ENCODE peak calls at places on chromosomes 11 and 22, in nine cellular contexts. One of them, this sample, is unnamed.

GRCh38 chr11:111348147-111348546 is 30.9 kb downstream of the POU2AF1 start:
- DNase-seq in effector memory CD4-positive, alpha-beta T cell: no peak
- DNase-seq in CD8-positive, alpha-beta memory T cell: no peak
- DNase-seq in adrenal gland: no peak
- DNase-seq in Peyer's patch: no peak
- DNase-seq in mucosa of descending colon: no peak
- DNase-seq in WERI-Rb-1: no peak
- DNase-seq in psoas muscle: no peak
- DNase-seq in Caco-2: no peak
- DNase-seq in this sample: no peak

GRCh38 chr11:43573233-43573632 is 107.3 kb upstream of the HSD17B12 start:
- DNase-seq in effector memory CD4-positive, alpha-beta T cell: no peak
- DNase-seq in CD8-positive, alpha-beta memory T cell: no peak
- DNase-seq in adrenal gland: peak; percentile 46
- DNase-seq in Peyer's patch: no peak
- DNase-seq in mucosa of descending colon: no peak
- DNase-seq in WERI-Rb-1: peak; percentile 47
- DNase-seq in psoas muscle: no peak
- DNase-seq in Caco-2: no peak
- DNase-seq in this sample: peak; percentile 64

GRCh38 chr11:62402994-62403393 is 15.8 kb upstream of the SCGB1A1 start:
- DNase-seq in effector memory CD4-positive, alpha-beta T cell: no peak
- DNase-seq in CD8-positive, alpha-beta memory T cell: no peak
- DNase-seq in adrenal gland: no peak
- DNase-seq in Peyer's patch: no peak
- DNase-seq in mucosa of descending colon: no peak
- DNase-seq in WERI-Rb-1: no peak
- DNase-seq in psoas muscle: no peak
- DNase-seq in Caco-2: no peak
- DNase-seq in this sample: no peak

GRCh38 chr22:42399315-42400271 is 32.6 kb downstream of the NFAM1 start:
- DNase-seq in effector memory CD4-positive, alpha-beta T cell: no peak
- DNase-seq in CD8-positive, alpha-beta memory T cell: no peak
- DNase-seq in adrenal gland: peak; percentile 39
- DNase-seq in Peyer's patch: peak; percentile 82
- DNase-seq in mucosa of descending colon: peak; percentile 41
- DNase-seq in WERI-Rb-1: peak; percentile 98
- DNase-seq in psoas muscle: no peak
- DNase-seq in Caco-2: no peak
- DNase-seq in this sample: peak; percentile 94

GRCh38 chr11:134414036-134414731 is 2.1 kb upstream of the B3GAT1 start:
- DNase-seq in effector memory CD4-positive, alpha-beta T cell: no peak
- DNase-seq in CD8-positive, alpha-beta memory T cell: no peak
- DNase-seq in adrenal gland: no peak
- DNase-seq in Peyer's patch: no peak
- DNase-seq in mucosa of descending colon: no peak
- DNase-seq in WERI-Rb-1: no peak
- DNase-seq in psoas muscle: no peak
- DNase-seq in Caco-2: no peak
- DNase-seq in this sample: peak; percentile 10

GRCh38 chr11:70885721-70886305 is 366.6 kb downstream of the SHANK2 start:
- DNase-seq in effector memory CD4-positive, alpha-beta T cell: no peak
- DNase-seq in CD8-positive, alpha-beta memory T cell: no peak
- DNase-seq in adrenal gland: no peak
- DNase-seq in Peyer's patch: no peak
- DNase-seq in mucosa of descending colon: peak; percentile 33
- DNase-seq in WERI-Rb-1: no peak
- DNase-seq in psoas muscle: no peak
- DNase-seq in Caco-2: no peak
- DNase-seq in this sample: no peak

GRCh38 chr11:72752088-72752914 is at the start of gene ARAP1:
- DNase-seq in effector memory CD4-positive, alpha-beta T cell: peak; percentile 79
- DNase-seq in CD8-positive, alpha-beta memory T cell: peak; percentile 73
- DNase-seq in adrenal gland: peak; percentile 77
- DNase-seq in Peyer's patch: peak; percentile 89
- DNase-seq in mucosa of descending colon: peak; percentile 87
- DNase-seq in WERI-Rb-1: peak; percentile 83
- DNase-seq in psoas muscle: peak; percentile 87
- DNase-seq in Caco-2: peak; percentile 89
- DNase-seq in this sample: peak; percentile 66

GRCh38 chr11:27412192-27412691 is 49.2 kb upstream of the CCDC34 start:
- DNase-seq in effector memory CD4-positive, alpha-beta T cell: no peak
- DNase-seq in CD8-positive, alpha-beta memory T cell: no peak
- DNase-seq in adrenal gland: no peak
- DNase-seq in Peyer's patch: no peak
- DNase-seq in mucosa of descending colon: no peak
- DNase-seq in WERI-Rb-1: no peak
- DNase-seq in psoas muscle: no peak
- DNase-seq in Caco-2: no peak
- DNase-seq in this sample: no peak

DNA sequence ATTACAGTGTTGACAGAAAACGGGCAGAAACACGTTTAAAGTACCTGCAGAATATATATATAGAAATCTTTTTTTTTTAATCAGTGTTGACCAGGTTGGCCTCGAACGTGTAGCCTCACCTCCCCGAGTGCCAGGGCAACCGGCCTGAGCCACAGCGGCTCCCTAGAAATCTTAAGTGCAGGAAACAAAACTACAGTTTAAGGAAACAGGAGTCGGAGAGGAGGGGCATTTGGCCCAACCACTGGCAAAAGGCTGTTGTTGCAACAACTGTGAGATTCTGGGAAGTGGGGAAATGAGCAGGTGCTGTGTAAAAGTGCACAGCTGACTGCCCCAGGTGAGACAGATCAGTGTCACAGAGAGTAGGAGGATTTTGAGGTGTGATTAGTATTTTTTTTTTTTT is 3.7 kb downstream of the YWHAH start:
- DNase-seq in effector memory CD4-positive, alpha-beta T cell: no peak
- DNase-seq in CD8-positive, alpha-beta memory T cell: no peak
- DNase-seq in adrenal gland: no peak
- DNase-seq in Peyer's patch: no peak
- DNase-seq in mucosa of descending colon: no peak
- DNase-seq in WERI-Rb-1: no peak
- DNase-seq in psoas muscle: no peak
- DNase-seq in Caco-2: no peak
- DNase-seq in this sample: no peak
- H3K4me3 ChIP-seq in effector memory CD4-positive, alpha-beta T cell: no peak overlapping the region
- H3K4me3 ChIP-seq in CD8-positive, alpha-beta memory T cell: no peak overlapping the region
- H3K4me3 ChIP-seq in adrenal gland: no peak overlapping the region
- H3K4me3 ChIP-seq in Peyer's patch: no peak overlapping the region
- H3K4me3 ChIP-seq in mucosa of descending colon: no peak overlapping the region
- H3K4me3 ChIP-seq in WERI-Rb-1: no peak overlapping the region
- H3K4me3 ChIP-seq in psoas muscle: no peak overlapping the region
- H3K4me3 ChIP-seq in Caco-2: no peak overlapping the region
- H3K4me3 ChIP-seq in this sample: no peak overlapping the region

GRCh38 chr22:43830931-43831560 is 18.9 kb upstream of the EFCAB6 start:
- DNase-seq in effector memory CD4-positive, alpha-beta T cell: no peak
- DNase-seq in CD8-positive, alpha-beta memory T cell: no peak
- DNase-seq in adrenal gland: no peak
- DNase-seq in Peyer's patch: no peak
- DNase-seq in mucosa of descending colon: no peak
- DNase-seq in WERI-Rb-1: no peak
- DNase-seq in psoas muscle: peak; percentile 16
- DNase-seq in Caco-2: no peak
- DNase-seq in this sample: no peak

GRCh38 chr22:43833286-43834240 is 21.5 kb upstream of the EFCAB6 start:
- DNase-seq in effector memory CD4-positive, alpha-beta T cell: no peak
- DNase-seq in CD8-positive, alpha-beta memory T cell: no peak
- DNase-seq in adrenal gland: no peak
- DNase-seq in Peyer's patch: no peak
- DNase-seq in mucosa of descending colon: no peak
- DNase-seq in WERI-Rb-1: no peak
- DNase-seq in psoas muscle: peak; percentile 39
- DNase-seq in Caco-2: no peak
- DNase-seq in this sample: no peak

GRCh38 chr22:43831561-43832392 is 19.7 kb upstream of the EFCAB6 start:
- DNase-seq in effector memory CD4-positive, alpha-beta T cell: no peak
- DNase-seq in CD8-positive, alpha-beta memory T cell: no peak
- DNase-seq in adrenal gland: no peak
- DNase-seq in Peyer's patch: no peak
- DNase-seq in mucosa of descending colon: no peak
- DNase-seq in WERI-Rb-1: no peak
- DNase-seq in psoas muscle: peak; percentile 47
- DNase-seq in Caco-2: no peak
- DNase-seq in this sample: no peak

GRCh38 chr22:43829904-43830851 is 18.1 kb upstream of the EFCAB6 start:
- DNase-seq in effector memory CD4-positive, alpha-beta T cell: no peak
- DNase-seq in CD8-positive, alpha-beta memory T cell: no peak
- DNase-seq in adrenal gland: no peak
- DNase-seq in Peyer's patch: peak; percentile 56
- DNase-seq in mucosa of descending colon: no peak
- DNase-seq in WERI-Rb-1: no peak
- DNase-seq in psoas muscle: peak; percentile 91
- DNase-seq in Caco-2: no peak
- DNase-seq in this sample: no peak

DNA sequence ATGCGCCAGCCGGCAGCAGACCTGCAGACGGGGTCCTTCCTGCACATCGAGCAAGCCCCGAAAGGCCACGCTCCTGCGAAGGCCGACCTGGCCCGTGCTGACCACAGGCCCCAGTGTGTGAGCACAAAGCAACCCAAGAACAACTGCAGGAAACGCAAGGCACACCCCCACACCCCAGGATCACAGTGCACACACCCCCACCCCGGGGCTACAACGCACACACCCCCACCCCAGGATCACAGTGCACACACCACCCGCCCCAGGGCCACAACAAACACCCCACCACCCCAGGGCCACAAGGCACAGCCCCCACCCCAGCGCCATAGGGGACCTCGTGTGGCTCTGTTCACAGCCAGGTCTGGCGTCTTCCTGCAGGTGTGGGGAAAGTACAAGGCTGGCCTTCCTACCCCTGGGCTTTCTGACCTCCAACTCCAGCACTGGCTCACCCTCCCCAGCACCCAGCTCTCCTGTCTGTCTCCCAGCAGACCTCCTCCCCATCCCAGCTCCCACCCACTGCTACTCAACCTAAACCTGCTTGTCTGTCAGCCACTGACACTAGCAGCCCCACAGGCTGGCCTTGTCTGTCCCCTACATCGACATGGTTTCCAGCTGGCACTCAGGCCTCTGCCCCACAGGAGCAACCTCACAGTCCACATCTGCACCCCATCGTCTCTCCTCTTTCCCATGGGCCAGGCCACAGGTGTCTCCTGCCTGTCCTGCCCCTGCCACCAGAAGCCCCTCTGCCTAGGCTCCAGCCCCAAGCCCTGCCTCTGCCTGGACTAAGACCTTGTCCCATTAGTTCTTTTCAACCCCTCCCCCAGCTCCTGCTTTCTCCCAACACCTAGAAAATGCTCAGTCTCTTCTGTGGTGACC is 20.5 kb upstream of the EFCAB6 start:
- DNase-seq in effector memory CD4-positive, alpha-beta T cell: no peak
- DNase-seq in CD8-positive, alpha-beta memory T cell: no peak
- DNase-seq in adrenal gland: no peak
- DNase-seq in Peyer's patch: no peak
- DNase-seq in mucosa of descending colon: no peak
- DNase-seq in WERI-Rb-1: no peak
- DNase-seq in psoas muscle: peak; percentile 51
- DNase-seq in Caco-2: no peak
- DNase-seq in this sample: no peak
- H3K36me3 ChIP-seq in effector memory CD4-positive, alpha-beta T cell: no peaks in the 10 kb centered on the region
- H3K36me3 ChIP-seq in CD8-positive, alpha-beta memory T cell: no peaks in the 10 kb centered on the region
- H3K36me3 ChIP-seq in adrenal gland: no peaks in the 10 kb centered on the region
- H3K36me3 ChIP-seq in Peyer's patch: no peaks in the 10 kb centered on the region
- H3K36me3 ChIP-seq in mucosa of descending colon: no peaks in the 10 kb centered on the region
- H3K36me3 ChIP-seq in WERI-Rb-1: peaks cover 73% of the 10 kb centered on the region
- H3K36me3 ChIP-seq in psoas muscle: no peaks in the 10 kb centered on the region
- H3K36me3 ChIP-seq in Caco-2: no peaks in the 10 kb centered on the region
- H3K36me3 ChIP-seq in this sample: no peaks in the 10 kb centered on the region

GRCh38 chr11:57648791-57649735 is 649 bp downstream of the YPEL4 start:
- DNase-seq in effector memory CD4-positive, alpha-beta T cell: no peak
- DNase-seq in CD8-positive, alpha-beta memory T cell: no peak
- DNase-seq in adrenal gland: no peak
- DNase-seq in Peyer's patch: no peak
- DNase-seq in mucosa of descending colon: no peak
- DNase-seq in WERI-Rb-1: no peak
- DNase-seq in psoas muscle: no peak
- DNase-seq in Caco-2: no peak
- DNase-seq in this sample: peak; percentile 46

GRCh38 chr11:57647960-57648776 is 1.5 kb downstream of the YPEL4 start:
- DNase-seq in effector memory CD4-positive, alpha-beta T cell: no peak
- DNase-seq in CD8-positive, alpha-beta memory T cell: no peak
- DNase-seq in adrenal gland: no peak
- DNase-seq in Peyer's patch: no peak
- DNase-seq in mucosa of descending colon: no peak
- DNase-seq in WERI-Rb-1: no peak
- DNase-seq in psoas muscle: no peak
- DNase-seq in Caco-2: no peak
- DNase-seq in this sample: no peak

GRCh38 chr11:57650739-57651090 is 1.0 kb upstream of the YPEL4 start:
- DNase-seq in effector memory CD4-positive, alpha-beta T cell: no peak
- DNase-seq in CD8-positive, alpha-beta memory T cell: no peak
- DNase-seq in adrenal gland: no peak
- DNase-seq in Peyer's patch: no peak
- DNase-seq in mucosa of descending colon: no peak
- DNase-seq in WERI-Rb-1: no peak
- DNase-seq in psoas muscle: no peak
- DNase-seq in Caco-2: no peak
- DNase-seq in this sample: no peak

GRCh38 chr11:57651408-57651807 is 1.7 kb upstream of the YPEL4 start:
- DNase-seq in effector memory CD4-positive, alpha-beta T cell: no peak
- DNase-seq in CD8-positive, alpha-beta memory T cell: no peak
- DNase-seq in adrenal gland: no peak
- DNase-seq in Peyer's patch: no peak
- DNase-seq in mucosa of descending colon: no peak
- DNase-seq in WERI-Rb-1: no peak
- DNase-seq in psoas muscle: no peak
- DNase-seq in Caco-2: no peak
- DNase-seq in this sample: no peak

DNA sequence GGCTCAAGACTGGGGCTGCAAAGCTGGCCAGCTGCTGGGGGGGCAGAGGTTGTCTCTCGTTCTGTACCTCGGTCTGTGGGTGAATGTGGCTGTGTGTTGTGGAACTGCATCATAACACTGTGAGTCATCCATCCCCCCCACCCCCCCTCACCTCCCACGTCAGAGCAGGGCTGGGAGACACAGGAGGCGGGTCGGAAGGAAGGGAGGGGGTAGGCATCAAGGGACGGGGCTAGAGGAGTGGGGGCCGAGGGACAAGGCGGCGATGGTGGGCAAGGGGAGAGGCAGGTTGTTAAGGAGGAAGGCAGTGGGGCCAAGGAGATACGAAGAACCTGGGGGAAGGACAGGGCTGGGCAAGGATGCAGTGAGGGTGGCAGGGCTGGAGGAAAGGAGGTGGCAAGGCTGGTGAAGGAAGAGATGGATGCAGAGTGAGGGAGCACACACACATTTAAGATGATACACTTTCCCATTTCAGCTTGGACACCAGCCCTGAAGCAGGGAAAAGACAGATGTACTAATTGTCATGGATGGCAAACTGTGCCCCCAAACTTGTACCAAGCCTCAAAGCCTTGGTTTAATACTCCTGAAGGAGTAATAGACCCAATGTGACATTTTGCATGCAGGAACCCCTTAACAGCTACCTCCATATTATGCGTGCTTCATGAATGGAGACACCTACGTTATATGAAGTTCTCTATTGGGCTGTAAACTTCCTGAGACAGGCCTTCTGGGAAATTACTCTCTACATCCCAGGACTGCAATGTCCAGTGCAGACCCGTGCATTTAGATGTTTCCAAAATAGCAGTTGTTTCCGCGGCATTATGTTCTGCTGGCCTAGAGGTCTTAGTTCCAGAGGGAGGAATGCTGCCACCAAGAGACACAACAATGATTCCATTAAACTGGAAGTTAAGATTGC is at the start of gene YPEL4:
- DNase-seq in effector memory CD4-positive, alpha-beta T cell: peak; percentile 73
- DNase-seq in CD8-positive, alpha-beta memory T cell: peak; percentile 74
- DNase-seq in adrenal gland: peak; percentile 64
- DNase-seq in Peyer's patch: peak; percentile 79
- DNase-seq in mucosa of descending colon: no peak
- DNase-seq in WERI-Rb-1: no peak
- DNase-seq in psoas muscle: peak; percentile 66
- DNase-seq in Caco-2: no peak
- DNase-seq in this sample: no peak
- H3K4me3 ChIP-seq in effector memory CD4-positive, alpha-beta T cell: peak within 1 kb of the TSS; percentile 40
- H3K4me3 ChIP-seq in CD8-positive, alpha-beta memory T cell: peak within 1 kb of the TSS; percentile 66
- H3K4me3 ChIP-seq in adrenal gland: peak within 1 kb of the TSS; percentile 31
- H3K4me3 ChIP-seq in Peyer's patch: peak within 1 kb of the TSS; percentile 46
- H3K4me3 ChIP-seq in mucosa of descending colon: no peak within 1 kb of the TSS
- H3K4me3 ChIP-seq in WERI-Rb-1: peak within 1 kb of the TSS; percentile 16
- H3K4me3 ChIP-seq in psoas muscle: peak within 1 kb of the TSS; percentile 35
- H3K4me3 ChIP-seq in Caco-2: no peak within 1 kb of the TSS
- H3K4me3 ChIP-seq in this sample: no peak within 1 kb of the TSS

GRCh38 chr11:6453152-6453551 is 12.4 kb upstream of the HPX start:
- DNase-seq in effector memory CD4-positive, alpha-beta T cell: no peak
- DNase-seq in CD8-positive, alpha-beta memory T cell: no peak
- DNase-seq in adrenal gland: no peak
- DNase-seq in Peyer's patch: no peak
- DNase-seq in mucosa of descending colon: no peak
- DNase-seq in WERI-Rb-1: no peak
- DNase-seq in psoas muscle: no peak
- DNase-seq in Caco-2: no peak
- DNase-seq in this sample: no peak
- H3K36me3 ChIP-seq in effector memory CD4-positive, alpha-beta T cell: peaks cover 23% of the 10 kb centered on the region
- H3K36me3 ChIP-seq in CD8-positive, alpha-beta memory T cell: peaks cover 6% of the 10 kb centered on the region
- H3K36me3 ChIP-seq in adrenal gland: peaks cover 89% of the 10 kb centered on the region
- H3K36me3 ChIP-seq in Peyer's patch: no peaks in the 10 kb centered on the region
- H3K36me3 ChIP-seq in mucosa of descending colon: no peaks in the 10 kb centered on the region
- H3K36me3 ChIP-seq in WERI-Rb-1: peaks cover 67% of the 10 kb centered on the region
- H3K36me3 ChIP-seq in psoas muscle: peaks cover 89% of the 10 kb centered on the region
- H3K36me3 ChIP-seq in Caco-2: peaks cover 6% of the 10 kb centered on the region
- H3K36me3 ChIP-seq in this sample: peaks cover 21% of the 10 kb centered on the region